ENCODE peak calls at places on chromosomes 3 and 15, in seven cellular contexts. Z is cardiac fibroblast, R is A549, D is astrocyte, Q is AG04450, N is AG09309, G is brain microvascular endothelial cell. K is an unnamed sample.
A peak's percentile ranks its signal among the peaks of the same experiment; 100 is the strongest.

GRCh38 chr15:67680645-67681044 is 138.1 kb downstream of the MAP2K5 start:
- DNase-seq in D (no peak), G (no peak), N (peak; percentile 4), R (no peak), Q (no peak), Z (peak; percentile 47), K (no peak)

GRCh38 chr15:70488002-70488605 is 275.3 kb downstream of the UACA start:
- DNase-seq in R (peak; percentile 88), Q (no peak), Z (peak; percentile 84), G (peak; percentile 71), D (no peak), N (no peak), K (peak; percentile 84)

GRCh38 chr3:189458536-189458935 is 172.7 kb upstream of the TP63 start:
- DNase-seq in Q (no peak), Z (no peak), N (no peak), D (peak; percentile 27), G (peak; percentile 29), R (no peak), K (no peak)

GRCh38 chr3:143119974-143120715 is 574 bp downstream of the CHST2 start:
- DNase-seq in N (no peak), G (peak; percentile 17), Z (peak; percentile 49), D (no peak), Q (no peak), R (peak; percentile 18), K (peak; percentile 63)

GRCh38 chr15:39665629-39666245 is 84.9 kb downstream of the THBS1 start:
- DNase-seq in Q (no peak), G (no peak), Z (no peak), D (no peak), R (no peak), N (no peak), K (no peak)

GRCh38 chr3:141707741-141708203 is 30.3 kb upstream of the RNF7 start:
- DNase-seq in Q (no peak), R (no peak), D (peak; percentile 74), Z (peak; percentile 59), G (no peak), N (peak; percentile 55), K (no peak)

GRCh38 chr3:8962226-8962861 is 928 bp downstream of the RAD18 start:
- DNase-seq in G (no peak), R (no peak), Z (peak; percentile 24), N (no peak), D (no peak), Q (no peak), K (no peak)

GRCh38 chr3:134365766-134366065 is 8.5 kb downstream of the AMOTL2 start:
- DNase-seq in R (no peak), D (no peak), Q (no peak), G (no peak), N (no peak), Z (no peak), K (no peak)

GRCh38 chr15:63938486-63939061 is 104.8 kb upstream of the HERC1 start:
- DNase-seq in D (peak; percentile 41), R (no peak), Z (no peak), Q (no peak), G (no peak), N (no peak), K (no peak)

GRCh38 chr15:91866971-91867372 is 13.5 kb downstream of the SLCO3A1 start:
- DNase-seq in Z (peak; percentile 36), Q (no peak), R (no peak), G (no peak), N (no peak), D (no peak), K (no peak)

DNA sequence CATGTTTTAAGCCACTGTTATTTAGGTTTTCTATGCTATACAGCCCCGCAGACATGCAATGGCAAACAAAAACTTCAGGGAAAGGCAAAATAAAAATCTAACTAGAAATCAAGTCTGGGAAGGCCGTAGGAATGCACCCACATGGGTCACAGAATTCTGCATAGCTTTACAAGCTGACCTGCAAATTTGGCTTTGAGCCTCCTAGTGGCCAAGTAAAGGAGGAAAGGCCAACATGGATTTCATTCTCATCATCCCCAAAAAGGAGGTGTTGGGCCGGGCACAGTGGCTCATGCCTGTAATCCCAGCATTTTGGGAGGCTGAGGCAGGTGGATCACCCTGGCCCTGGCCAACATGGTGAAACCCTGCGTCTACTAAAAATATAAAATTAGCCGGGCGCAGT is 124.3 kb downstream of the FBLN2 start:
- DNase-seq in R (peak; percentile 50), Z (peak; percentile 7), N (no peak), D (no peak), Q (no peak), G (no peak), K (no peak)
- TF ChIP-seq CTCF in R (peak; percentile 8), Z (peak; percentile 16), N (peak; percentile 45), D (no peak), Q (peak; percentile 47), G (peak; percentile 56), K (no peak)

GRCh38 chr3:190695994-190696393 is 166.5 kb downstream of the GMNC start:
- DNase-seq in Z (no peak), D (no peak), G (no peak), Q (no peak), N (no peak), R (no peak), K (no peak)

GRCh38 chr3:190696777-190697501 is 165.6 kb downstream of the GMNC start:
- DNase-seq in G (no peak), R (peak; percentile 2), Q (no peak), N (no peak), Z (peak; percentile 79), D (no peak), K (peak; percentile 51)

GRCh38 chr3:190699784-190700183 is 162.7 kb downstream of the GMNC start:
- DNase-seq in D (no peak), Q (no peak), Z (no peak), G (no peak), R (no peak), N (no peak), K (no peak)

GRCh38 chr3:190697502-190697830 is 165.0 kb downstream of the GMNC start:
- DNase-seq in G (no peak), Z (no peak), R (no peak), Q (no peak), N (no peak), D (no peak), K (no peak)

GRCh38 chr3:190697901-190698300 is 164.6 kb downstream of the GMNC start:
- DNase-seq in N (peak; percentile 54), Z (peak; percentile 91), G (peak; percentile 68), Q (no peak), D (peak; percentile 65), R (no peak), K (no peak)
- H3K4me3 ChIP-seq in N (peak overlapping the region; percentile 8), Z (peak overlapping the region; percentile 8), G (no peak overlapping the region), Q (no peak overlapping the region), D (no peak overlapping the region), R (no peak overlapping the region), K (no peak overlapping the region)

GRCh38 chr15:41932511-41932910 is 38.7 kb upstream of the SPTBN5 start:
- DNase-seq in R (no peak), D (no peak), G (no peak), Z (no peak), Q (no peak), N (no peak), K (no peak)

GRCh38 chr15:41928637-41929620 is 35.1 kb upstream of the SPTBN5 start:
- DNase-seq in Q (no peak), G (no peak), R (no peak), Z (no peak), D (no peak), N (no peak), K (peak; percentile 85)

GRCh38 chr15:41932101-41932500 is 38.2 kb upstream of the SPTBN5 start:
- DNase-seq in G (no peak), D (no peak), Z (no peak), R (no peak), N (no peak), Q (no peak), K (no peak)

GRCh38 chr15:41930867-41931222 is 37.0 kb upstream of the SPTBN5 start:
- DNase-seq in N (no peak), G (no peak), D (no peak), R (no peak), Q (no peak), Z (no peak), K (no peak)

GRCh38 chr15:41930221-41930866 is 36.5 kb upstream of the SPTBN5 start:
- DNase-seq in N (peak; percentile 94), Z (peak; percentile 95), D (peak; percentile 97), Q (peak; percentile 76), R (peak; percentile 85), G (peak; percentile 89), K (peak; percentile 13)
- TF ChIP-seq CTCF in N (peak; percentile 43), Z (peak; percentile 27), D (peak; percentile 48), Q (peak; percentile 26), R (peak; percentile 36), G (peak; percentile 61), K (no peak)

GRCh38 chr3:184259878-184260570 is 1.3 kb downstream of the CAMK2N2 start:
- DNase-seq in G (peak; percentile 20), Q (no peak), R (peak; percentile 62), D (no peak), N (no peak), Z (no peak), K (no peak)
- H3K4me3 ChIP-seq in G (peak overlapping the region; percentile 37), Q (peak overlapping the region; percentile 32), R (peak overlapping the region; percentile 53), D (peak overlapping the region; percentile 48), N (peak overlapping the region; percentile 15), Z (peak overlapping the region; percentile 18), K (no peak overlapping the region)

K was measured in GM12865.